ENCODE peak calls at places on chromosomes 12 and 14, in six cellular contexts. S is H7; K is Panc1; J is adipocyte; E is CD8-positive, alpha-beta memory T cell; T is Peyer's patch. F is an unnamed sample.

GRCh38 chr14:23930742-23931141 is 22.8 kb upstream of the DHRS4 start:
- DNase-seq in E (no peak), K (no peak), J (peak; percentile 72), T (no peak), S (no peak), F (no peak)

GRCh38 chr14:104187931-104188726 is 49.7 kb downstream of the KIF26A start:
- DNase-seq in K (no peak), E (no peak), T (peak; percentile 63), J (no peak), S (peak; percentile 85), F (no peak)

GRCh38 chr14:73879027-73879426 is 7.6 kb upstream of the ZNF410 start:
- DNase-seq in J (no peak), K (no peak), E (no peak), S (no peak), T (no peak), F (no peak)

GRCh38 chr14:94021001-94021400 is 5.1 kb upstream of the OTUB2 start:
- DNase-seq in S (no peak), T (no peak), E (no peak), K (no peak), J (no peak), F (no peak)

GRCh38 chr12:49959570-49960473 is 1.9 kb upstream of the AQP5 start:
- DNase-seq in J (peak; percentile 23), S (peak; percentile 88), E (no peak), T (peak; percentile 19), K (no peak), F (peak; percentile 61)

GRCh38 chr14:103528158-103528511 is 861 bp upstream of the TRMT61A start:
- DNase-seq in S (no peak), T (no peak), K (no peak), E (no peak), J (peak; percentile 23), F (no peak)

GRCh38 chr14:59225281-59225680 is 36.8 kb downstream of the DAAM1 start:
- DNase-seq in S (no peak), T (no peak), J (no peak), E (no peak), K (no peak), F (no peak)

GRCh38 chr12:124490584-124491305 is 76.7 kb downstream of the NCOR2 start:
- DNase-seq in E (no peak), T (peak; percentile 74), K (no peak), J (no peak), S (peak; percentile 62), F (no peak)

GRCh38 chr12:56695327-56696101 is 7.4 kb upstream of the PTGES3 start:
- DNase-seq in K (no peak), T (peak; percentile 1), S (no peak), J (peak; percentile 29), E (no peak), F (no peak)

GRCh38 chr12:90757957-90758356 is 197.0 kb downstream of the CCER1 start:
- DNase-seq in J (no peak), E (no peak), S (no peak), K (no peak), T (no peak), F (no peak)

GRCh38 chr12:3821441-3821840 is 51.8 kb downstream of the PARP11 start:
- DNase-seq in T (no peak), K (no peak), J (no peak), S (peak; percentile 68), E (no peak), F (peak; percentile 94)
- H3K4me3 ChIP-seq in T (no peak overlapping the region), K (no peak overlapping the region), J (no peak overlapping the region), S (no peak overlapping the region), E (no peak overlapping the region), F (no peak overlapping the region)

GRCh38 chr12:117766008-117766407 is 202.8 kb downstream of the KSR2 start:
- DNase-seq in E (no peak), S (no peak), T (no peak), K (no peak), J (no peak), F (no peak)
- H3K27me3 ChIP-seq in E (no peaks in the 10 kb centered on the region), S (no peaks in the 10 kb centered on the region), T (no peaks in the 10 kb centered on the region), K (no peaks in the 10 kb centered on the region), J (peaks cover 5% of the 10 kb centered on the region), F (no peaks in the 10 kb centered on the region)

GRCh38 chr14:65210118-65210826 is 108.0 kb upstream of the MAX start:
- DNase-seq in E (no peak), T (no peak), J (no peak), K (no peak), S (no peak), F (no peak)
- H3K4me3 ChIP-seq in E (no peak overlapping the region), T (no peak overlapping the region), J (no peak overlapping the region), K (no peak overlapping the region), S (no peak overlapping the region), F (no peak overlapping the region)

GRCh38 chr12:94722664-94723063 is 72.3 kb upstream of the TMCC3 start:
- DNase-seq in T (no peak), K (no peak), J (no peak), S (no peak), E (no peak), F (no peak)
- H3K27me3 ChIP-seq in T (no peaks in the 10 kb centered on the region), K (peaks cover 2% of the 10 kb centered on the region), J (peaks cover 2% of the 10 kb centered on the region), S (no peaks in the 10 kb centered on the region), E (no peaks in the 10 kb centered on the region), F (no peaks in the 10 kb centered on the region)

F was measured in NT2/D1.